ENCODE peak calls at places on chromosomes 4 and X, in four cellular contexts. One of them, this sample, is unnamed.

GRCh38 chrX:13742397-13743176 is 8.0 kb downstream of the OFD1 start:
- DNase-seq in Caco-2: peak; percentile 65
- DNase-seq in Peyer's patch: no peak
- DNase-seq in IMR-90: no peak
- DNase-seq in this sample: no peak

GRCh38 chrX:38805294-38806053 is 4.2 kb downstream of the MID1IP1 start:
- DNase-seq in Caco-2: peak; percentile 71
- DNase-seq in Peyer's patch: peak; percentile 70
- DNase-seq in IMR-90: peak; percentile 75
- DNase-seq in this sample: peak; percentile 33

GRCh38 chrX:28586891-28587635 is at the start of gene IL1RAPL1:
- DNase-seq in Caco-2: peak; percentile 1
- DNase-seq in Peyer's patch: no peak
- DNase-seq in IMR-90: peak; percentile 81
- DNase-seq in this sample: no peak

GRCh38 chrX:2710496-2710895 is 19.4 kb downstream of the CD99 start:
- DNase-seq in Caco-2: no peak
- DNase-seq in Peyer's patch: peak; percentile 21
- DNase-seq in IMR-90: no peak
- DNase-seq in this sample: no peak

GRCh38 chr4:79862842-79863241 is 210.2 kb downstream of the ANTXR2 start:
- DNase-seq in Caco-2: no peak
- DNase-seq in Peyer's patch: no peak
- DNase-seq in IMR-90: no peak
- DNase-seq in this sample: no peak

GRCh38 chr4:108943971-108944370 is 181.1 kb upstream of the ETNPPL start:
- DNase-seq in Caco-2: no peak
- DNase-seq in Peyer's patch: no peak
- DNase-seq in IMR-90: no peak
- DNase-seq in this sample: no peak

GRCh38 chr4:125551451-125551850 is 236.7 kb downstream of the FAT4 start:
- DNase-seq in Caco-2: no peak
- DNase-seq in Peyer's patch: no peak
- DNase-seq in IMR-90: no peak
- DNase-seq in this sample: no peak

GRCh38 chr4:53147711-53148110 is 218.2 kb downstream of the SCFD2 start:
- DNase-seq in Caco-2: no peak
- DNase-seq in Peyer's patch: no peak
- DNase-seq in IMR-90: no peak
- DNase-seq in this sample: no peak

GRCh38 chr4:108703966-108704365 is 53.6 kb downstream of the OSTC start:
- DNase-seq in Caco-2: no peak
- DNase-seq in Peyer's patch: no peak
- DNase-seq in IMR-90: no peak
- DNase-seq in this sample: no peak

GRCh38 chr4:38154251-38154650 is 194.1 kb downstream of the PTTG2 start:
- DNase-seq in Caco-2: no peak
- DNase-seq in Peyer's patch: no peak
- DNase-seq in IMR-90: peak; percentile 47
- DNase-seq in this sample: no peak

GRCh38 chrX:69021561-69021960 is 143.7 kb downstream of the PJA1 start:
- DNase-seq in Caco-2: no peak
- DNase-seq in Peyer's patch: no peak
- DNase-seq in IMR-90: no peak
- DNase-seq in this sample: no peak

GRCh38 chr4:168900080-168900479 is 110.0 kb downstream of the CBR4 start:
- DNase-seq in Caco-2: no peak
- DNase-seq in Peyer's patch: no peak
- DNase-seq in IMR-90: no peak
- DNase-seq in this sample: no peak

GRCh38 chr4:78297075-78297815 is 240.1 kb downstream of the FRAS1 start:
- DNase-seq in Caco-2: no peak
- DNase-seq in Peyer's patch: no peak
- DNase-seq in IMR-90: peak; percentile 15
- DNase-seq in this sample: no peak

GRCh38 chrX:14819766-14820165 is 53.1 kb downstream of the FANCB start:
- DNase-seq in Caco-2: no peak
- DNase-seq in Peyer's patch: no peak
- DNase-seq in IMR-90: no peak
- DNase-seq in this sample: no peak

GRCh38 chrX:40877869-40878268 is 142.5 kb upstream of the MED14 start:
- DNase-seq in Caco-2: peak; percentile 2
- DNase-seq in Peyer's patch: no peak
- DNase-seq in IMR-90: peak; percentile 39
- DNase-seq in this sample: no peak

GRCh38 chrX:47218920-47219815 is 687 bp downstream of the CDK16 start:
- DNase-seq in Caco-2: peak; percentile 59
- DNase-seq in Peyer's patch: peak; percentile 62
- DNase-seq in IMR-90: no peak
- DNase-seq in this sample: peak; percentile 40

GRCh38 chr4:10281996-10282395 is 165.4 kb upstream of the WDR1 start:
- DNase-seq in Caco-2: no peak
- DNase-seq in Peyer's patch: no peak
- DNase-seq in IMR-90: no peak
- DNase-seq in this sample: no peak

GRCh38 chrX:141814213-141814857 is 23.8 kb upstream of the MAGEC3 start:
- DNase-seq in Caco-2: peak; percentile 0
- DNase-seq in Peyer's patch: no peak
- DNase-seq in IMR-90: no peak
- DNase-seq in this sample: no peak

GRCh38 chrX:141811438-141811837 is 26.7 kb upstream of the MAGEC3 start:
- DNase-seq in Caco-2: no peak
- DNase-seq in Peyer's patch: no peak
- DNase-seq in IMR-90: no peak
- DNase-seq in this sample: no peak

GRCh38 chrX:141815904-141816303 is 22.2 kb upstream of the MAGEC3 start:
- DNase-seq in Caco-2: no peak
- DNase-seq in Peyer's patch: no peak
- DNase-seq in IMR-90: no peak
- DNase-seq in this sample: no peak
- H3K9me3 ChIP-seq in Caco-2: no peaks in the 10 kb centered on the region
- H3K9me3 ChIP-seq in Peyer's patch: no peaks in the 10 kb centered on the region
- H3K9me3 ChIP-seq in IMR-90: peaks cover 9% of the 10 kb centered on the region
- H3K9me3 ChIP-seq in this sample: no peaks in the 10 kb centered on the region

GRCh38 chrX:117094149-117094548 is 631.4 kb upstream of the CT83 start:
- DNase-seq in Caco-2: no peak
- DNase-seq in Peyer's patch: no peak
- DNase-seq in IMR-90: no peak
- DNase-seq in this sample: no peak

GRCh38 chrX:117095393-117095792 is 632.6 kb upstream of the CT83 start:
- DNase-seq in Caco-2: no peak
- DNase-seq in Peyer's patch: no peak
- DNase-seq in IMR-90: no peak
- DNase-seq in this sample: no peak

GRCh38 chrX:117092641-117093040 is 629.9 kb upstream of the CT83 start:
- DNase-seq in Caco-2: no peak
- DNase-seq in Peyer's patch: no peak
- DNase-seq in IMR-90: no peak
- DNase-seq in this sample: no peak

GRCh38 chrX:117093319-117093718 is 630.5 kb upstream of the CT83 start:
- DNase-seq in Caco-2: no peak
- DNase-seq in Peyer's patch: no peak
- DNase-seq in IMR-90: no peak
- DNase-seq in this sample: no peak

GRCh38 chrX:117096528-117096927 is 633.8 kb upstream of the CT83 start:
- DNase-seq in Caco-2: no peak
- DNase-seq in Peyer's patch: no peak
- DNase-seq in IMR-90: no peak
- DNase-seq in this sample: no peak
- H3K9me3 ChIP-seq in Caco-2: no peaks in the 10 kb centered on the region
- H3K9me3 ChIP-seq in Peyer's patch: no peaks in the 10 kb centered on the region
- H3K9me3 ChIP-seq in IMR-90: peaks cover 5% of the 10 kb centered on the region
- H3K9me3 ChIP-seq in this sample: no peaks in the 10 kb centered on the region

DNA sequence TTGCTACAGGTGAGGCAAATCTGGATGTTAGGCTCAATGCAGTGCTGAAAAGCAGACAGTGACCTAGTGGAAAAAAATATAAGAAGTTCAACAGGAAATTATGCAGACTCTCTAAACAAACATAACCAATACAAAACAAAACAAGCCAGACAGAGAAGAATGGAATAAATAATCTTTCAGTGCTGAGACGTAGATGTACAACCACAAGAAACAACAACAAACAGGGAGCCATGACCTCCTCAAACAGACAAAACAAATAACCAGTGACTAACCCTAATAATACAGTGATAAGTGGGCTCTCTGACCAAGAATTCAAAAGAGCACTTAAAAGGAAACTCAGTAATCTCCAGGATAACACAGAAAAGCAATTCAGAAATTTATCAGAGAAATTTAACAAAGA is 239.3 kb downstream of the SLC39A8 start:
- DNase-seq in Caco-2: no peak
- DNase-seq in Peyer's patch: no peak
- DNase-seq in IMR-90: no peak
- DNase-seq in this sample: no peak
- H3K9me3 ChIP-seq in Caco-2: no peaks in the 10 kb centered on the region
- H3K9me3 ChIP-seq in Peyer's patch: no peaks in the 10 kb centered on the region
- H3K9me3 ChIP-seq in IMR-90: peaks cover 5% of the 10 kb centered on the region
- H3K9me3 ChIP-seq in this sample: peaks cover 9% of the 10 kb centered on the region

GRCh38 chrX:7133036-7133412 is 14.5 kb upstream of the STS start:
- DNase-seq in Caco-2: peak; percentile 49
- DNase-seq in Peyer's patch: no peak
- DNase-seq in IMR-90: peak; percentile 35
- DNase-seq in this sample: no peak

GRCh38 chrX:7132335-7133035 is 15.0 kb upstream of the STS start:
- DNase-seq in Caco-2: peak; percentile 88
- DNase-seq in Peyer's patch: peak; percentile 68
- DNase-seq in IMR-90: peak; percentile 73
- DNase-seq in this sample: no peak

GRCh38 chrX:7127058-7127457 is 20.5 kb upstream of the STS start:
- DNase-seq in Caco-2: no peak
- DNase-seq in Peyer's patch: no peak
- DNase-seq in IMR-90: no peak
- DNase-seq in this sample: no peak

DNA sequence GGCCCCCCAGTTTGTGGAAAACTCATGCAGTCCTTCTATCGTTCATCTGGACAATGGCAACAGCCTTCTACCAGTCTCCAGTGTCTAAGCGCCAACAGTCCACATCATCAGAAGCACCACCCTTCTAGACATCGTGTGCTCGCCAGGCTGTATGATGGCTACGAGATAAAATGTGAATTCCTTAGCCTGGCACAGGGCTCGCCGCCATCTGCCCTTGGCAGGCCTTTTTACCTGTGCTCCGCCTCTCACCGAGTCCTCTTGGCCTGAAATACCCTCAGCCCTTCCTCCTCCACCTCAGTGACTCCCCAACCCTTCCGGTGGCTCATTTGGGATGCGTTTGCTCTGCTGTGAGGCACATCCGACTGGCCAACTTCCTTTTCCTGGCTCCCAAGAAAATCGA is 15.9 kb upstream of the STS start:
- DNase-seq in Caco-2: no peak
- DNase-seq in Peyer's patch: no peak
- DNase-seq in IMR-90: no peak
- DNase-seq in this sample: no peak
- H3K9me3 ChIP-seq in Caco-2: no peaks in the 10 kb centered on the region
- H3K9me3 ChIP-seq in Peyer's patch: no peaks in the 10 kb centered on the region
- H3K9me3 ChIP-seq in IMR-90: no peaks in the 10 kb centered on the region
- H3K9me3 ChIP-seq in this sample: no peaks in the 10 kb centered on the region

DNA sequence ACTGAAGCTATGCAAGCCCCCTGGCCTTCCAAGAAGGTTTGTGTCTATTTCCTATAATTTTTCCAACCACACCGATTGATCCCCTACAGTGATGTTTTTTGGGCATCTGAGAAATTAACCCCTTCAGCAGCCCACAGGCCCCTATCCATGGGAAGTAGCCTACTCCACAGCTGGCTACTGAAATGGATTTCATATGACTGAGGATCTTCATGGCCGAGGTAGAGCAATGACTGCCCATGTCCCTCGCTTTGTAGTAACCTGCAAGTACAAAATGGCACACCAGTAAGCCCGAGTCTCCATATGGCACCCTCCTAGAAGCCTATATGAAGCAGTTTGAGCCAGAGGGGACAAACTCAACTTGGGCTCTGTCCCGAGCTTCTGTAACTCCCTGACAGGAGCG is 36.8 kb downstream of the MAP9 start:
- DNase-seq in Caco-2: no peak
- DNase-seq in Peyer's patch: no peak
- DNase-seq in IMR-90: no peak
- DNase-seq in this sample: no peak
- H3K9me3 ChIP-seq in Caco-2: peaks cover 27% of the 10 kb centered on the region
- H3K9me3 ChIP-seq in Peyer's patch: no peaks in the 10 kb centered on the region
- H3K9me3 ChIP-seq in IMR-90: no peaks in the 10 kb centered on the region
- H3K9me3 ChIP-seq in this sample: peaks cover 5% of the 10 kb centered on the region

DNA sequence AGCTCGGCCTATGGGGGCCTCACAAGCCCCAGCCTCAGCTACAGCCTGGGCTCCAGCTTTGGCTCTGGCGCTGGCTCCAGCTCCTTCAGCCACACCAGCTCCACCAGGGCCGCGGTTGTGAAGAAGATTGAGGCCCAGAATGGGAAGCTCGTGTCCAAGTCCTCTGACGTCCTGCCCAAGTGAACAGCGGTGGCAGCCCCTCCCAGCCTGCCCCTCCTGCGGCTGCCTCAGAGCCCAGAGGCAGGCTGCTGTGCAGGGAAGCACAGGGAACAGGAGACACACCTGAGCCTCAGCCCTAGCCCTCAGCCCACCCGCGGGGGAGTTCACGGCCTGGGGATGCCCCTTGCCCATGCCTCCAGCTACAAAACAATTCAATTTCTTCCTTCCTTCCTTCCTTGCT is 75.7 kb upstream of the ZXDA start:
- DNase-seq in Caco-2: no peak
- DNase-seq in Peyer's patch: no peak
- DNase-seq in IMR-90: no peak
- DNase-seq in this sample: no peak
- H3K9me3 ChIP-seq in Caco-2: no peaks in the 10 kb centered on the region
- H3K9me3 ChIP-seq in Peyer's patch: no peaks in the 10 kb centered on the region
- H3K9me3 ChIP-seq in IMR-90: peaks cover 19% of the 10 kb centered on the region
- H3K9me3 ChIP-seq in this sample: no peaks in the 10 kb centered on the region